ENCODE peak calls at places on chromosome 2, in five cellular contexts. Q is tibial nerve; X is DMS153; O is CD8-positive, alpha-beta T cell; H is hippocampal formation. T is an unnamed sample.

GRCh38 chr2:187877391-187877790 is 323.2 kb upstream of the TFPI start:
- DNase-seq in Q (no peak), X (no peak), O (no peak), H (no peak), T (no peak)

GRCh38 chr2:234395801-234396478 is 100.9 kb downstream of the ARL4C start:
- DNase-seq in Q (no peak), X (peak), O (no peak), H (no peak), T (no peak)

GRCh38 chr2:24083567-24084385 is 858 bp downstream of the TP53I3 start:
- DNase-seq in Q (no peak), X (peak), O (no peak), H (no peak), T (no peak)

GRCh38 chr2:126729896-126730295 is 73.9 kb downstream of the GYPC start:
- DNase-seq in Q (no peak), X (no peak), O (peak), H (no peak), T (no peak)

GRCh38 chr2:212626371-212626918 is 87.8 kb upstream of the ERBB4 start:
- DNase-seq in Q (no peak), X (no peak), O (no peak), H (no peak), T (no peak)

GRCh38 chr2:37648316-37649011 is 23.0 kb downstream of the CDC42EP3 start:
- DNase-seq in Q (peak), X (no peak), O (peak), H (no peak), T (peak)

GRCh38 chr2:108877506-108877905 is 90.9 kb downstream of the CCDC138 start:
- DNase-seq in Q (no peak), X (no peak), O (no peak), H (no peak), T (no peak)

GRCh38 chr2:133641497-133641896 is 73.2 kb upstream of the NCKAP5 start:
- DNase-seq in Q (no peak), X (peak), O (no peak), H (peak), T (no peak)

GRCh38 chr2:54437588-54437987 is 18.5 kb upstream of the SPTBN1 start:
- DNase-seq in Q (no peak), X (no peak), O (no peak), H (no peak), T (no peak)

GRCh38 chr2:17976871-17977746 is 98.6 kb downstream of the KCNS3 start:
- DNase-seq in Q (peak), X (no peak), O (no peak), H (no peak), T (no peak)

GRCh38 chr2:215601990-215602721 is 166.3 kb upstream of the FN1 start:
- DNase-seq in Q (no peak), X (no peak), O (no peak), H (no peak), T (no peak)

GRCh38 chr2:27051902-27052645 is 606 bp downstream of the AGBL5 start:
- DNase-seq in Q (no peak), X (no peak), O (peak), H (no peak), T (no peak)

GRCh38 chr2:104312684-104313083 is 541.2 kb upstream of the POU3F3 start:
- DNase-seq in Q (no peak), X (no peak), O (no peak), H (no peak), T (no peak)

GRCh38 chr2:17257194-17257909 is 260.9 kb downstream of the RAD51AP2 start:
- DNase-seq in Q (no peak), X (no peak), O (no peak), H (no peak), T (no peak)

GRCh38 chr2:74138952-74139323 is 8.8 kb downstream of the BOLA3 start:
- DNase-seq in Q (no peak), X (no peak), O (no peak), H (no peak), T (no peak)

GRCh38 chr2:101696272-101697123 is 1.0 kb upstream of the MAP4K4 start:
- DNase-seq in Q (peak), X (no peak), O (no peak), H (peak), T (no peak)

GRCh38 chr2:3443685-3444084 is 64.2 kb downstream of the TRAPPC12 start:
- DNase-seq in Q (no peak), X (no peak), O (no peak), H (no peak), T (no peak)

GRCh38 chr2:127128508-127128907 is 21.6 kb upstream of the BIN1 start:
- DNase-seq in Q (no peak), X (peak), O (no peak), H (no peak), T (no peak)

GRCh38 chr2:98280376-98281102 is 65.7 kb upstream of the CNGA3 start:
- DNase-seq in Q (no peak), X (no peak), O (no peak), H (no peak), T (no peak)

GRCh38 chr2:147531299-147531698 is 313.5 kb upstream of the ACVR2A start:
- DNase-seq in Q (no peak), X (no peak), O (no peak), H (no peak), T (no peak)

GRCh38 chr2:177298191-177298590 is 33.7 kb upstream of the NFE2L2 start:
- DNase-seq in Q (no peak), X (no peak), O (no peak), H (no peak), T (no peak)

GRCh38 chr2:234994340-234995321 is 42.8 kb downstream of the SH3BP4 start:
- DNase-seq in Q (no peak), X (no peak), O (no peak), H (no peak), T (no peak)

GRCh38 chr2:50752228-50752627 is 279.7 kb downstream of the NRXN1 start:
- DNase-seq in Q (no peak), X (no peak), O (no peak), H (no peak), T (no peak)